ENCODE peak calls at places on chromosome 10, in nine cellular contexts. I is spleen, Q is transverse colon, F is K562, G is HL-60, E is sigmoid colon, Z is Panc1, R is stomach, D is HCT116. K is an unnamed sample.

GRCh38 chr10:79282388-79282787 is 64.9 kb upstream of the PPIF start:
- DNase-seq in I (no peak), Q (no peak), F (no peak), G (no peak), E (no peak), Z (no peak), R (no peak), D (no peak), K (no peak)

GRCh38 chr10:22976535-22976934 is 48.7 kb downstream of the ARMC3 start:
- DNase-seq in I (no peak), Q (no peak), F (no peak), G (no peak), E (no peak), Z (no peak), R (no peak), D (no peak), K (no peak)

GRCh38 chr10:31187182-31187581 is 131.8 kb upstream of the ZEB1 start:
- DNase-seq in I (no peak), Q (no peak), F (no peak), G (no peak), E (no peak), Z (no peak), R (no peak), D (no peak), K (no peak)

GRCh38 chr10:86363184-86363832 is 3.3 kb downstream of the GRID1 start:
- DNase-seq in I (peak), Q (no peak), F (peak), G (no peak), E (peak), Z (no peak), R (peak), D (no peak), K (peak)

GRCh38 chr10:47192273-47192672 is 107.7 kb upstream of the GDF10 start:
- DNase-seq in I (no peak), Q (no peak), F (no peak), G (no peak), E (no peak), Z (no peak), R (no peak), D (no peak), K (no peak)

GRCh38 chr10:71391701-71392100 is 5.0 kb upstream of the CDH23 start:
- DNase-seq in I (no peak), Q (no peak), F (no peak), G (no peak), E (no peak), Z (no peak), R (no peak), D (no peak), K (no peak)

GRCh38 chr10:74067373-74068370 is 69.8 kb downstream of the VCL start:
- DNase-seq in I (no peak), Q (no peak), F (no peak), G (peak), E (no peak), Z (no peak), R (no peak), D (no peak), K (no peak)

GRCh38 chr10:112389147-112389822 is 15.4 kb downstream of the ACSL5 start:
- DNase-seq in I (no peak), Q (no peak), F (no peak), G (no peak), E (no peak), Z (peak), R (peak), D (peak), K (no peak)

GRCh38 chr10:43802988-43803696 is 154.5 kb upstream of the ZNF32 start:
- DNase-seq in I (no peak), Q (no peak), F (no peak), G (no peak), E (no peak), Z (no peak), R (no peak), D (no peak), K (no peak)

GRCh38 chr10:101442456-101442800 is 88.5 kb downstream of the BTRC start:
- DNase-seq in I (no peak), Q (no peak), F (no peak), G (no peak), E (no peak), Z (no peak), R (no peak), D (no peak), K (no peak)

DNA sequence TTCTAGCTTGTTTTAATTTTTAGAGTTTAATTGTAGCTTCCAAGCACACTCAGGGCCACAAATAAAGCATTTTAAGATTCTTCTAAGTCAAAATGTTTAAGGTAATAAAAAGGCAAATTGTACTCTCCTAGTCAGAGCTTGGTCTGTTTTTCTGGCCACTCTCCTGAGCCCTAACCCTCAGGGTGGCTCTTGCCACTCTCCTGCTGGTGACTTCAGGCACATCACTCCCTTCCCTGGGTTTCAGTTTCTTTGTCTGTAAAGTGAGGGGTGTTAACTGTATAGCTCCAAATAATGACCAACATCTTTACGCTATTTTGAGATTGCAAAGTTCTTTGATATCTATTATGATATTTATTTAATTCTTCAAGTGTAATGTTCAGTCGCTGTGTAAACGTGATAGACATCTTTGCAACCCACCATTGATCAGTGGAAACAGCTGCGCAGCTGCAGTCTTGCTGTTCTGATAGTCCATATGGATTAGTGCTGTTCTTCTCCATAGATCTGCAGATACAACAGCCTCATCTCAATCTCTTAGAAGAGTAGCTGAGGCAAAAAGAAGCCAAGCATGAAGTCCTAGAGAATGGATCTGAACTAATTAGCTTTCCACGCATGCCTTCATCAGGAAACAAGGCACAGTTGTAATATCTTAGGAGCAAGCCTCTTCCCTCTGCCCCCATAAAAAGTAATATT is 189.9 kb downstream of the PLPP4 start:
- DNase-seq in I (no peak), Q (no peak), F (no peak), G (no peak), E (no peak), Z (no peak), R (no peak), D (no peak), K (no peak)
- TF ChIP-seq CTCF in I (no peak), Q (no peak), F (no peak), G (no peak), E (no peak), Z (no peak), R (no peak), D (no peak), K (no peak)

DNA sequence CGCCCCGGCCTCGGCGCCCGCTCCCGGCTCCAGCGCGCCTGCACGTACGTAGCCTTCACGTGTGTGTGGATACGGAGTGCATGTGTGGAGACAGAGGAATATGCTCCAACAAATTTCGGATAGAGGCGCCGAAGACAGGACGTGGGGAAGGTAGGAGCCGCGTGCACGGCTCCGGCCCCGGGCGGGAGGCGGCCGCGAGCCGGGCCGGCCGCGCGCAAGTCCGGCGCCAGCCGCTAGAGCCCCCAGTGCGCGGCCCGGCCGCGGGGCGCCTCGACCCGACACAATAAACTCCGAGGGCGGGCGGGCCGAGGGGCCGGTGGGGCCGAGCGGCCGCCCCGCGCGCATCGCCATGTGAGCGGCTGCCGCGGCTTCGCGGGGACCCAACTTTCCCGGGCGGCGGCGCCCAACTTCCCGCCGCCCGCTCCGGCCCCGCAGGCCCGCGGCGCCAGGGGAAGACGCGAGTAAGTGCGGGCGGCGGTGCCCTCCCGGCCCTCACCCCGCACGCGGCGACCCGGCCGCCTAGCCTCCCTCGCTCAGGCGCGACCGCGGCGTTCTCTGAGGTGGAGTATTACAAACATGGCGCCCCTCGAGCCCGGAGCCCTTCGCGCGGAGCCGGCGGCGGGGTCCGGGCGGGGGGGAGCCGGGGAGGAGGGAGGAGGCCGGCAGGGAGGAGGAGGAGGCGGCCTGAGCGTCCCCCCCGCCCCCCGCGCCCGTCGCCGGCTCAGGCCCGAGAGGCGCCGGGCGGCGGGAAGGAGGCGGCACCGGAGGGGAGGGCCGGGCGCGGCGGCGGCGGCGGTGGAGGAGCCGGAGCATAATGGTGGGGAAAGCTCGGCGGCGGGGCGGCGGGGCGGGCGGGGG is at the start of gene ZMYND11:
- DNase-seq in I (peak), Q (peak), F (peak), G (no peak), E (peak), Z (no peak), R (peak), D (no peak), K (peak)
- TF ChIP-seq POLR2AphosphoS5 in I (no peak), Q (no peak), F (no peak), G (no peak), E (peak), Z (no peak), R (no peak), D (no peak), K (no peak)

GRCh38 chr10:109932391-109932790 is 9.1 kb upstream of the XPNPEP1 start:
- DNase-seq in I (no peak), Q (no peak), F (no peak), G (no peak), E (no peak), Z (no peak), R (no peak), D (no peak), K (no peak)

GRCh38 chr10:109928393-109928792 is 5.1 kb upstream of the XPNPEP1 start:
- DNase-seq in I (no peak), Q (no peak), F (no peak), G (no peak), E (no peak), Z (no peak), R (no peak), D (no peak), K (no peak)

GRCh38 chr10:109926141-109926745 is 2.9 kb upstream of the XPNPEP1 start:
- DNase-seq in I (no peak), Q (no peak), F (no peak), G (no peak), E (no peak), Z (no peak), R (no peak), D (no peak), K (no peak)

GRCh38 chr10:109931153-109931552 is 7.8 kb upstream of the XPNPEP1 start:
- DNase-seq in I (no peak), Q (no peak), F (no peak), G (no peak), E (no peak), Z (no peak), R (no peak), D (no peak), K (no peak)

DNA sequence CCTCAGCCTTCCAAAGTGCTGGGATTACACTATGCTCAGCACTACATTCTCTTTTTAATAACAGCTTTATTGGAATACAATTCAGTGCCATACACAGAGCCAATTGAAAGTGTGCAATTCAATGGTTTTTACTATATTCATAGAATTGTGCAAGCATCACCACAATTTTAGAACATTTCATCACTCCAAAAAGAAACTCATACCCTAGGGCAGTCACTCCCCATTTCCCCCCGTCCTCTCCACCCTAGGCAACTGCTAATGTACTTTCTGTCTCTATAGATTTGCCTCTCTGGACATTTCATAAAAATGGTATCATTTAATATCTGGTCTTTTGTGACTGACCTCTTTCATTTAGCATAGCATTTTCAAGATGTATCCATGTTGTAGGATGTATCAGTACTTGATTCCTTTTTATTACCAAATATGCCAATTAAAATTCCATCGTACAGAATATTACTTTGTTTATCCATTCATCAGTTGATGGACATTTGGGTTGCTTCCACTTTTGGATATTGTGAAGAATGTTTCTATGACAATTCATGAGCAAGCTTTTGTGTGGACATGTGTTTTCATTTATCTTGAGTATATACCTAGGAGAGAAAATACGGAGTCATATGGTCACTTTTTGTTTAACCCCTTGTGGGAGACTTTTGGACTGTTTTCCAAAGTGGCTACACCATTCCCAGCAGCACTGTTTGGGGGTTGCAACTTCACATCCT is 6.3 kb upstream of the XPNPEP1 start:
- DNase-seq in I (no peak), Q (no peak), F (no peak), G (peak), E (no peak), Z (no peak), R (no peak), D (no peak), K (no peak)
- TF ChIP-seq CTCF in I (no peak), Q (no peak), F (no peak), G (no peak), E (no peak), Z (no peak), R (no peak), D (no peak), K (no peak)

GRCh38 chr10:102502337-102503151 is at the start of gene ACTR1A:
- DNase-seq in I (peak), Q (peak), F (peak), G (peak), E (peak), Z (peak), R (peak), D (peak), K (peak)

GRCh38 chr10:102501201-102502028 is 1.1 kb downstream of the ACTR1A start:
- DNase-seq in I (no peak), Q (no peak), F (no peak), G (no peak), E (no peak), Z (no peak), R (no peak), D (no peak), K (no peak)

GRCh38 chr10:102500621-102501149 is 1.8 kb downstream of the ACTR1A start:
- DNase-seq in I (peak), Q (no peak), F (no peak), G (no peak), E (no peak), Z (no peak), R (no peak), D (no peak), K (no peak)

GRCh38 chr10:102503264-102504178 is at the start of gene SUFU:
- DNase-seq in I (peak), Q (peak), F (peak), G (peak), E (peak), Z (peak), R (peak), D (peak), K (peak)

GRCh38 chr10:102502029-102502336 is 529 bp downstream of the ACTR1A start:
- DNase-seq in I (peak), Q (peak), F (peak), G (peak), E (peak), Z (peak), R (peak), D (peak), K (peak)
- TF ChIP-seq POLR2AphosphoS5 in I (no peak), Q (peak), F (no peak), G (no peak), E (peak), Z (no peak), R (peak), D (no peak), K (no peak)

GRCh38 chr10:126846959-126847358 is 58.3 kb upstream of the DOCK1 start:
- DNase-seq in I (no peak), Q (no peak), F (no peak), G (no peak), E (no peak), Z (no peak), R (no peak), D (no peak), K (no peak)
- TF ChIP-seq CTCF in I (no peak), Q (no peak), F (no peak), G (no peak), E (no peak), Z (no peak), R (no peak), D (no peak), K (no peak)

GRCh38 chr10:102713483-102713813 is 749 bp downstream of the ARL3 start:
- DNase-seq in I (peak), Q (no peak), F (no peak), G (peak), E (no peak), Z (no peak), R (no peak), D (no peak), K (no peak)

GRCh38 chr10:102712843-102713242 is 1.4 kb downstream of the ARL3 start:
- DNase-seq in I (no peak), Q (no peak), F (no peak), G (no peak), E (no peak), Z (no peak), R (no peak), D (no peak), K (no peak)

GRCh38 chr10:102714621-102715455 is at the start of gene SFXN2:
- DNase-seq in I (no peak), Q (peak), F (no peak), G (no peak), E (no peak), Z (no peak), R (peak), D (no peak), K (no peak)

GRCh38 chr10:102715880-102716279 is 1.4 kb downstream of the SFXN2 start:
- DNase-seq in I (no peak), Q (no peak), F (no peak), G (no peak), E (no peak), Z (no peak), R (no peak), D (no peak), K (no peak)

GRCh38 chr10:102713814-102714620 is at the start of gene ARL3:
- DNase-seq in I (peak), Q (peak), F (peak), G (peak), E (peak), Z (peak), R (peak), D (peak), K (peak)
- TF ChIP-seq POLR2AphosphoS5 in I (peak), Q (peak), F (no peak), G (peak), E (peak), Z (no peak), R (peak), D (no peak), K (peak)

GRCh38 chr10:84139126-84140035 is at the start of gene GHITM:
- DNase-seq in I (peak), Q (peak), F (peak), G (peak), E (peak), Z (peak), R (peak), D (peak), K (peak)
- TF ChIP-seq CTCF in I (peak), Q (peak), F (peak), G (no peak), E (peak), Z (peak), R (peak), D (no peak), K (peak)

GRCh38 chr10:88990528-88991160 is at the start of gene FAS:
- DNase-seq in I (peak), Q (peak), F (no peak), G (peak), E (peak), Z (no peak), R (peak), D (peak), K (peak)
- TF ChIP-seq POLR2AphosphoS5 in I (peak), Q (peak), F (no peak), G (peak), E (peak), Z (no peak), R (peak), D (peak), K (peak)

K was measured in breast epithelium.